ENCODE peak calls at places on chromosomes 12 and 14, in six cellular contexts. A is endothelial cell of umbilical vein, V is A549, Q is GM12878, E is HepG2, L is K562. G is an unnamed sample.

GRCh38 chr14:36454599-36455240 is 65.3 kb downstream of the NKX2-1 start:
- DNase-seq in Q (no peak), E (peak), A (no peak), V (peak), L (no peak), G (no peak)

GRCh38 chr14:68786491-68787234 is 6.2 kb downstream of the ZFP36L1 start:
- DNase-seq in Q (no peak), A (peak), V (peak), L (peak), E (no peak), G (no peak)

GRCh38 chr14:22848391-22849164 is 12.2 kb downstream of the MMP14 start:
- DNase-seq in E (no peak), A (peak), L (no peak), V (no peak), Q (no peak), G (no peak)

GRCh38 chr12:31928246-31929139 is 30.7 kb upstream of the RESF1 start:
- DNase-seq in E (no peak), Q (no peak), V (no peak), A (peak), L (no peak), G (no peak)

GRCh38 chr14:103385994-103386491 is 828 bp downstream of the MARK3 start:
- DNase-seq in V (no peak), L (peak), E (no peak), A (peak), Q (no peak), G (peak)

GRCh38 chr14:98069712-98070133 is 1202.3 kb downstream of the BCL11B start:
- DNase-seq in L (no peak), Q (no peak), A (no peak), V (peak), E (peak), G (no peak)

GRCh38 chr12:27861428-27862167 is 81.6 kb upstream of the MANSC4 start:
- DNase-seq in Q (peak), A (no peak), L (no peak), E (no peak), V (no peak), G (peak)

GRCh38 chr12:22287776-22288621 is 46.5 kb downstream of the ST8SIA1 start:
- DNase-seq in E (no peak), L (no peak), V (no peak), Q (no peak), A (peak), G (peak)

GRCh38 chr12:5516781-5517180 is 84.9 kb downstream of the NTF3 start:
- DNase-seq in E (no peak), V (no peak), Q (no peak), A (no peak), L (no peak), G (no peak)

GRCh38 chr12:475286-475685 is 15.5 kb downstream of the B4GALNT3 start:
- DNase-seq in V (no peak), E (no peak), Q (no peak), A (no peak), L (no peak), G (no peak)

DNA sequence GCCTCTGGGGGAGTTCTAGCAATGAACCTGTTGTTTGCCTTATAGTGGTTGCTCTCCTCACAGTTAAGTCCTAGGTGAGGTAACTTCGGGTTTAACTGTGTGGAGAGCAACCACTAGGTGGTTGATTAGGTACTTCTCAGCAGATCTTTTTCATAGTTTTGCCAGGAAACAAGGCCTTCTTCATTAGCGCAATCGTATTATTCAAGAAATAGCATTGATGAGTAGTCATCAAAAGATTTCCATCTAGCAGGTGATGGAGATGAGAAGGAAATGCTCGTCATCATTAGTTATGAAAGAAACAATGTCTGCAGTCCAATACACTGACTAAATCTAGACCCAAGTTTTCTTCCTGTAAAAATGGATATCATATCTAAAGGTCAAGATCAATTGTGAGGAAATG is 923.3 kb downstream of the AACS start:
- DNase-seq in V (no peak), L (no peak), A (no peak), Q (no peak), E (no peak), G (no peak)
- TF ChIP-seq CTCF in V (no peak), L (no peak), A (no peak), Q (no peak), E (no peak), G (no peak)

DNA sequence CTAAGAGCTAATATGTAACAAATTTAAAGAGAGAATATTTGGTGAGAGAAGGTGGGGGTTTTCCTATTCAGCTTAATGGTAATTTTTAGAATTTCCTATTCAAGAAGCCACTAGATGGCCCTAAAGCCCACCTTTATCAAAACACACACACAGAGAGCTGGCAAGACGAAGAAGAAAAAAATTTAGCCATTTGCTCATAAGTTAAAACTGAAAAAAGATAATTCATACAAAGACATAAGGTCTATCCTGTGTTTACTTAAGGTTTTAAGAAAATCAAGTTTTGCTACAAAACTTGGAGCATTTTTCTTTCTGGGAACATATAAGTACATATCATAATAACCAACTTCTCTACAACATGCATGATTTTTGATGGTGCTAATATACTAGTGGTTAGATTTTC is 46.8 kb upstream of the PCED1B start:
- DNase-seq in L (peak), E (peak), A (peak), V (peak), Q (no peak), G (peak)
- TF ChIP-seq MYC in L (no peak), E (no peak), A (no peak), V (no peak), Q (no peak), G (no peak)

DNA sequence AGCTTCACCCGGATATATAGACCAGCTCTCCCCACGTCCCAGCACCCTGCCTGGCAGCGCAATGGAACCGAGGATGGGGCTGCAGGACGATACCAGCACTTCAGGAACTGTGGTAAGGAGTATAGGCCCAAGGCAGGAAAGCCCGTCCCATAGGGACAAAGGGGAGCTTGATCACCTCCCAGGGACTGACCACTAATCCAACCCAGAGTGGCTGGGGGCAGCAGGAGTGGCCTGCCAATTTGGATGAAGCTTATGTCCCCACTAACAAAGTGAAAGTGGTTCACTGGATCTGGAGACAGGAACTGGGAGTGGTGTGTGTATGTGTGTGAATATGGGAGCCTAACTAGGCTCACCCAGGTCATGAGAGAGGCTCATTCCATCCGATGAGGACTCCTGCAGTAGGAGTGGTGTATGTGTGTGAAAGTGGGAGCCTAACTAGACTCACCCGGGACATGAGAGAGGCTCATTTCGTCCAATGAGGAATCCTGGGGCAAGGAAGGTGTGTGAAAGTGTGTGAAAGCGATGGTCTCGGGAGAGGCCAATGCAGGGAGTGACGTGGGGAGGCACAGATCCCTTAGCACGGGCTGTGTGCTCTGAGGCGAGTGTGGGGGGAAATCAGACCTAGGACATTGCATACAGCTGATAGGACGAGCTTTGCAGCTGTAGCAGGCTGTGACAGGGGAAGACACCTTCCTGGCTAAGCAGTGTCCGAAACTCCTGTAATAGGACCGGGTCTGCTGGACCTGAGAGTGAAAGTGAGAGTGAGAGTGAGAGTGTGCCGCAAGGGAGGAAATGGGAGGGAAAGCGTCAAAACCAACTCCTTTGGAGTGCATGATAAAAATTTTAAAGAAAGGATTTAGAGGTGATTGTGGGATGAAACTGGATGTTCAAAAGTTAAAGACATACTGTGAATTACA is 25.7 kb downstream of the KLRK1 start:
- DNase-seq in L (peak), Q (peak), V (no peak), A (peak), E (peak), G (peak)
- TF ChIP-seq MAX in L (no peak), Q (no peak), V (peak), A (no peak), E (no peak), G (peak)

GRCh38 chr12:106204312-106204711 is 43.5 kb downstream of the CKAP4 start:
- DNase-seq in A (no peak), E (no peak), Q (no peak), V (no peak), L (no peak), G (no peak)

GRCh38 chr12:106205208-106206069 is 42.4 kb downstream of the CKAP4 start:
- DNase-seq in Q (no peak), L (no peak), V (peak), E (peak), A (no peak), G (peak)
- TF ChIP-seq CTCF in Q (no peak), L (no peak), V (peak), E (peak), A (no peak), G (no peak)

GRCh38 chr12:49870501-49871262 is 27.8 kb upstream of the BCDIN3D start:
- DNase-seq in V (no peak), E (no peak), A (no peak), Q (no peak), L (no peak), G (no peak)

GRCh38 chr12:49869816-49870500 is 27.1 kb upstream of the BCDIN3D start:
- DNase-seq in E (no peak), A (no peak), L (no peak), V (no peak), Q (no peak), G (no peak)

GRCh38 chr12:49867580-49868341 is 24.9 kb upstream of the BCDIN3D start:
- DNase-seq in Q (no peak), L (no peak), V (no peak), E (no peak), A (no peak), G (no peak)

GRCh38 chr12:49868449-49868848 is 25.5 kb upstream of the BCDIN3D start:
- DNase-seq in L (no peak), Q (no peak), A (no peak), V (no peak), E (no peak), G (no peak)

GRCh38 chr12:49868952-49869815 is 26.3 kb upstream of the BCDIN3D start:
- DNase-seq in L (peak), Q (no peak), E (peak), A (peak), V (peak), G (peak)
- TF ChIP-seq MYC in L (peak), Q (no peak), E (no peak), A (no peak), V (no peak), G (peak)

GRCh38 chr12:120388711-120389431 is 19.9 kb upstream of the MSI1 start:
- DNase-seq in A (no peak), Q (no peak), L (no peak), E (no peak), V (no peak), G (no peak)
- TF ChIP-seq MAX in A (no peak), Q (no peak), L (no peak), E (no peak), V (no peak), G (no peak)

DNA sequence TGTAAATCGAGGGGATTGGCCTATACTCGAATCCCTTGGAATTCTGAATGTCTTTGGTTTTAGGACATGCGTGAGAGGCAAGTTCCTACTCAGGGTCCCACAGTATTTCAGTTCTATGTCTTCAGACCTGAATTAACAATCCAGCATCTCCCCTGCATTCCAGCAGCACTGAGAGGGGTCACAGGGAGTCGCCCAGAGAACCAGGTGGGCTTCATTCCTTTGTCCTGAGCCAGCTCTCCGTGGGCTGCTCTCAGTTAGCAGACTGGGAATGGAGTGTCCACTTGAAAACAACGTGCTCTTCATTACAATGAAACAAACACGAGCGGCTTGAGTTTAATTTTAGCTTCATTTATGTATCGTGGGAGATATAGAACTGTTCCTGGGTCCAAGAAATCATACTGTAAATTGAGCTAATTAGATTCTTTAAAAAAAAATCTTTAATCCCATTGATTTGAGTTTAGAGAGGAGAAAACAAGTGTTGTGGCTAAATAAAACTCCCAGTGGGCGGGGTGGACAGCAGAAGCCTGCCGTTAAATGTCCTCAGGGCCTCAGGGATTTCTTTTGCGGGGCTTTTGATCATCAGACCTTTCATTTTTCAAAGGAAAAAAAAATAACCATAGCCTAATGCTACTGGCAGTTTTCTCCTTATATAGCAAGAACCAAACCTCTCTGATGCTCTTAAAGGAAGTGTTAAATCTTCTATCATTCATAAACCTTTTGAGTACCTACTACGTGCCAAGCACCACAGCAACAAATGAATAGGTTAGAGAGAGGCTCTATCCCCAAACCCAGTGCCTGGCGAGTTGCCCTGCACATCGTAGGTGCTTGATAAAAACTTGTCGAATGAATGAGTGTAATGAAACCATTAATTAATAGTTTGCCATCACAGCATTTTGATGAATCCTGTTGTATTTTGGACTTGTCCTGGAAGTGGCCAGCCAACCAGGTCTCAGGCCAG is 140.4 kb downstream of the CHST11 start:
- DNase-seq in Q (no peak), L (no peak), A (no peak), E (no peak), V (no peak), G (no peak)
- TF ChIP-seq CTCF in Q (no peak), L (no peak), A (no peak), E (no peak), V (no peak), G (no peak)

GRCh38 chr14:59268011-59268410 is 79.5 kb downstream of the DAAM1 start:
- DNase-seq in A (peak), E (no peak), L (no peak), V (no peak), Q (no peak), G (no peak)

GRCh38 chr14:59267046-59267445 is 78.6 kb downstream of the DAAM1 start:
- DNase-seq in A (no peak), Q (no peak), E (no peak), L (no peak), V (no peak), G (no peak)

GRCh38 chr14:59262717-59263469 is 74.4 kb downstream of the DAAM1 start:
- DNase-seq in A (peak), L (peak), E (peak), V (peak), Q (no peak), G (no peak)

GRCh38 chr14:59268858-59269257 is 80.4 kb downstream of the DAAM1 start:
- DNase-seq in L (no peak), A (no peak), Q (no peak), E (no peak), V (no peak), G (no peak)

GRCh38 chr14:59265808-59266207 is 77.3 kb downstream of the DAAM1 start:
- DNase-seq in A (no peak), V (no peak), Q (no peak), L (no peak), E (no peak), G (no peak)
- TF ChIP-seq MYC in A (no peak), V (no peak), Q (no peak), L (no peak), E (no peak), G (no peak)

GRCh38 chr12:101455685-101456084 is 19.5 kb upstream of the SPIC start:
- DNase-seq in V (no peak), A (no peak), L (no peak), E (no peak), Q (no peak), G (no peak)
- TF ChIP-seq MAX in V (no peak), A (no peak), L (no peak), E (no peak), Q (no peak), G (no peak)

G was measured in NB4.